ENCODE peak calls at places on chromosomes 3 and 15, in five cellular contexts. P is COR-L47, C is left cardiac atrium, Z is testis, Q is hippocampal formation. I is an unnamed sample.

GRCh38 chr15:65338366-65338765 is 33.9 kb downstream of the RNU5B-1 start:
- DNase-seq in Z (no peak), Q (no peak), P (peak), C (no peak), I (no peak)

GRCh38 chr15:63597033-63597790 is at the start of gene FBXL22:
- DNase-seq in P (no peak), C (peak), Z (peak), Q (no peak), I (no peak)

GRCh38 chr15:59594493-59594942 is 17.1 kb upstream of the GCNT3 start:
- DNase-seq in Q (no peak), P (no peak), C (no peak), Z (peak), I (no peak)

GRCh38 chr3:51375136-51375535 is 10.0 kb upstream of the MANF start:
- DNase-seq in Q (no peak), C (no peak), Z (no peak), P (no peak), I (no peak)

GRCh38 chr3:23183731-23184130 is 19.4 kb upstream of the UBE2E2 start:
- DNase-seq in P (no peak), Q (no peak), Z (peak), C (no peak), I (peak)

GRCh38 chr15:99408236-99409096 is 157.2 kb downstream of the LRRC28 start:
- DNase-seq in C (no peak), Z (peak), Q (no peak), P (no peak), I (no peak)

GRCh38 chr3:73284432-73284831 is 223.0 kb downstream of the EBLN2 start:
- DNase-seq in Q (no peak), P (peak), Z (no peak), C (no peak), I (no peak)

GRCh38 chr3:31010491-31010890 is 116.0 kb upstream of the GADL1 start:
- DNase-seq in Z (no peak), P (no peak), Q (no peak), C (no peak), I (no peak)

GRCh38 chr15:40313531-40314398 is 6.0 kb upstream of the PLCB2 start:
- DNase-seq in Q (no peak), Z (peak), C (peak), P (peak), I (no peak)

GRCh38 chr15:77002954-77003912 is 8.3 kb downstream of the PSTPIP1 start:
- DNase-seq in P (no peak), Z (peak), C (peak), Q (peak), I (no peak)

GRCh38 chr3:50339485-50340196 is 995 bp downstream of the RASSF1 start:
- DNase-seq in C (no peak), Z (no peak), Q (no peak), P (no peak), I (no peak)

GRCh38 chr3:196969001-196969659 is 497 bp upstream of the PIGZ start:
- DNase-seq in Q (no peak), Z (no peak), C (no peak), P (peak), I (peak)

GRCh38 chr3:123884258-123884831 is at the start of gene MYLK:
- DNase-seq in Z (peak), C (peak), P (peak), Q (peak), I (peak)

GRCh38 chr15:81061490-81062235 is 60.9 kb downstream of the TLNRD1 start:
- DNase-seq in P (no peak), C (no peak), Z (no peak), Q (no peak), I (peak)

GRCh38 chr3:57110214-57110613 is 49.8 kb downstream of the SPATA12 start:
- DNase-seq in Z (no peak), P (no peak), C (no peak), Q (no peak), I (no peak)

GRCh38 chr15:56892651-56893348 is 25.6 kb upstream of the TCF12 start:
- DNase-seq in Z (no peak), P (no peak), C (no peak), Q (no peak), I (no peak)

GRCh38 chr3:196499061-196499460 is 4.5 kb downstream of the RNF168 start:
- DNase-seq in C (no peak), Z (no peak), Q (no peak), P (no peak), I (no peak)

GRCh38 chr15:73944161-73945099 is 18.2 kb downstream of the LOXL1 start:
- DNase-seq in Q (no peak), Z (no peak), C (no peak), P (no peak), I (no peak)

GRCh38 chr3:180548050-180548449 is 53.9 kb upstream of the TTC14 start:
- DNase-seq in Z (no peak), Q (no peak), C (no peak), P (no peak), I (no peak)

GRCh38 chr15:81323559-81323943 is 390 bp downstream of the STARD5 start:
- DNase-seq in P (no peak), C (no peak), Q (no peak), Z (no peak), I (no peak)

GRCh38 chr3:24513463-24513862 is 18.8 kb upstream of the THRB start:
- DNase-seq in Z (no peak), C (no peak), Q (no peak), P (no peak), I (no peak)

GRCh38 chr15:80645494-80646065 is 49.5 kb upstream of the ABHD17C start:
- DNase-seq in C (no peak), P (no peak), Q (no peak), Z (no peak), I (no peak)

GRCh38 chr3:11095932-11096265 is 58.4 kb upstream of the HRH1 start:
- DNase-seq in Q (no peak), P (no peak), Z (no peak), C (no peak), I (no peak)

GRCh38 chr3:133998691-133999241 is 31.0 kb downstream of the SLCO2A1 start:
- DNase-seq in Z (no peak), C (no peak), Q (no peak), P (no peak), I (peak)

GRCh38 chr3:105823149-105823866 is 45.5 kb downstream of the CBLB start:
- DNase-seq in P (no peak), Z (no peak), C (no peak), Q (no peak), I (no peak)

GRCh38 chr3:98573231-98573728 is 20.1 kb downstream of the CPOX start:
- DNase-seq in Z (no peak), P (peak), Q (no peak), C (no peak), I (no peak)

GRCh38 chr3:177731644-177732268 is 534.5 kb upstream of the TBL1XR1 start:
- DNase-seq in C (no peak), Z (no peak), P (no peak), Q (no peak), I (no peak)

GRCh38 chr15:67194171-67195114 is 60.0 kb downstream of the AAGAB start:
- DNase-seq in P (no peak), Z (peak), Q (no peak), C (no peak), I (no peak)

GRCh38 chr3:99498544-99499234 is 139.7 kb upstream of the COL8A1 start:
- DNase-seq in C (peak), Z (no peak), Q (no peak), P (no peak), I (no peak)

GRCh38 chr3:24259901-24260512 is 234.6 kb downstream of the THRB start:
- DNase-seq in P (no peak), C (peak), Z (no peak), Q (no peak), I (no peak)

GRCh38 chr3:16504242-16504641 is 9.3 kb downstream of the RFTN1 start:
- DNase-seq in P (no peak), Q (no peak), Z (no peak), C (no peak), I (no peak)

GRCh38 chr15:82677720-82678323 is 30.7 kb upstream of the CPEB1 start:
- DNase-seq in Z (no peak), Q (no peak), P (no peak), C (no peak), I (no peak)

GRCh38 chr3:33718595-33718907 is 497 bp upstream of the CLASP2 start:
- DNase-seq in Q (no peak), Z (no peak), P (no peak), C (no peak), I (no peak)

GRCh38 chr15:26771168-26771916 is 1.5 kb downstream of the GABRB3 start:
- DNase-seq in C (peak), Z (peak), P (no peak), Q (peak), I (no peak)

GRCh38 chr3:19392146-19392545 is 243.8 kb downstream of the KCNH8 start:
- DNase-seq in P (no peak), C (no peak), Q (no peak), Z (no peak), I (no peak)